ENCODE peak calls at places on chromosomes 16 and 17, in seven cellular contexts. P, S, Y, Q, D, E and G are unnamed samples.

GRCh38 chr16:66378739-66379570 is 12.5 kb downstream of the CDH5 start:
- DNase-seq in E (no peak), D (no peak), S (no peak), Y (no peak), Q (no peak), P (no peak), G (no peak)

GRCh38 chr17:22409160-22409751 is 716.9 kb downstream of the KCNJ18 start:
- DNase-seq in D (no peak), Q (no peak), E (no peak), Y (no peak), P (no peak), S (no peak), G (no peak)

GRCh38 chr16:48432136-48432535 is 46.9 kb upstream of the SIAH1 start:
- DNase-seq in E (peak; percentile 29), P (no peak), D (no peak), Y (no peak), Q (no peak), S (no peak), G (no peak)

GRCh38 chr17:36641877-36642845 is 40.8 kb downstream of the MRM1 start:
- DNase-seq in Y (no peak), S (peak; percentile 25), D (peak; percentile 72), P (no peak), Q (no peak), E (peak; percentile 54), G (no peak)

GRCh38 chr16:29653436-29653835 is 9.6 kb upstream of the SPN start:
- DNase-seq in Y (no peak), E (no peak), Q (no peak), P (no peak), S (no peak), D (no peak), G (no peak)

GRCh38 chr17:50817142-50817751 is 18.1 kb upstream of the WFIKKN2 start:
- DNase-seq in Q (peak; percentile 62), S (peak; percentile 47), D (peak; percentile 70), P (peak; percentile 41), Y (no peak), E (peak; percentile 55), G (peak; percentile 29)

GRCh38 chr17:62165378-62165722 is 100.3 kb upstream of the MED13 start:
- DNase-seq in P (no peak), E (peak; percentile 30), Q (no peak), Y (no peak), D (no peak), S (no peak), G (no peak)

GRCh38 chr17:20173091-20173490 is 163.9 kb downstream of the SPECC1 start:
- DNase-seq in D (no peak), S (no peak), Y (no peak), Q (no peak), E (no peak), P (no peak), G (no peak)

GRCh38 chr17:32551186-32551955 is 64.6 kb downstream of the CDK5R1 start:
- DNase-seq in P (no peak), Y (peak; percentile 43), S (no peak), Q (no peak), E (no peak), D (no peak), G (no peak)

GRCh38 chr16:19696312-19696711 is 21.7 kb downstream of the KNOP1 start:
- DNase-seq in P (peak; percentile 40), E (peak; percentile 92), Y (peak; percentile 49), D (no peak), Q (peak; percentile 53), S (no peak), G (no peak)

GRCh38 chr16:48511071-48511540 is 98.9 kb downstream of the N4BP1 start:
- DNase-seq in Q (no peak), S (no peak), P (no peak), E (no peak), Y (peak; percentile 73), D (no peak), G (no peak)

GRCh38 chr17:74192950-74193781 is 10.3 kb upstream of the RPL38 start:
- DNase-seq in P (peak; percentile 48), Y (no peak), D (no peak), E (peak; percentile 62), S (no peak), Q (no peak), G (no peak)

GRCh38 chr16:46894011-46894672 is 10.0 kb downstream of the GPT2 start:
- DNase-seq in E (no peak), Y (no peak), P (peak; percentile 80), D (no peak), Q (no peak), S (no peak), G (peak; percentile 59)

GRCh38 chr17:76738468-76738850 is 540 bp downstream of the MFSD11 start:
- DNase-seq in P (no peak), D (no peak), Y (no peak), Q (no peak), S (no peak), E (no peak), G (no peak)

GRCh38 chr17:9890124-9890523 is 14.9 kb downstream of the RCVRN start:
- DNase-seq in D (peak; percentile 54), S (peak; percentile 20), E (no peak), P (no peak), Q (no peak), Y (peak; percentile 51), G (no peak)

GRCh38 chr17:59331929-59332889 is 754 bp downstream of the YPEL2 start:
- DNase-seq in E (peak; percentile 51), D (peak; percentile 60), Y (no peak), Q (no peak), P (peak; percentile 65), S (peak; percentile 24), G (peak; percentile 52)

GRCh38 chr17:80930335-80931040 is 61.2 kb upstream of the CHMP6 start:
- DNase-seq in D (no peak), S (no peak), Q (no peak), E (no peak), Y (no peak), P (no peak), G (no peak)

GRCh38 chr17:17722906-17723353 is 41.7 kb downstream of the RAI1 start:
- DNase-seq in D (no peak), Y (no peak), Q (no peak), S (no peak), E (no peak), P (no peak), G (no peak)

GRCh38 chr17:1577186-1577585 is 14.6 kb upstream of the PITPNA start:
- DNase-seq in E (peak; percentile 75), S (no peak), Y (peak; percentile 94), P (peak; percentile 82), D (no peak), Q (no peak), G (peak; percentile 68)

GRCh38 chr16:66036162-66036561 is 330.3 kb upstream of the CDH5 start:
- DNase-seq in Q (no peak), Y (no peak), S (no peak), D (no peak), E (no peak), P (no peak), G (no peak)

GRCh38 chr16:52090080-52090479 is 456.9 kb downstream of the TOX3 start:
- DNase-seq in Q (no peak), Y (no peak), S (no peak), E (no peak), P (no peak), D (no peak), G (no peak)

GRCh38 chr17:31067699-31068184 is 27.0 kb upstream of the NF1 start:
- DNase-seq in Y (peak; percentile 74), Q (no peak), S (no peak), P (no peak), E (no peak), D (no peak), G (no peak)

GRCh38 chr17:40330850-40331470 is 22.0 kb downstream of the RARA start:
- DNase-seq in Y (no peak), S (no peak), P (no peak), Q (no peak), E (no peak), D (no peak), G (no peak)

GRCh38 chr17:74954665-74955421 is 17.7 kb downstream of the HID1 start:
- DNase-seq in S (no peak), P (no peak), Y (no peak), D (no peak), E (no peak), Q (no peak), G (no peak)

GRCh38 chr17:78852709-78853111 is 12.1 kb upstream of the USP36 start:
- DNase-seq in P (no peak), Q (no peak), S (no peak), E (no peak), D (no peak), Y (no peak), G (no peak)

GRCh38 chr16:4859900-4860255 is 12.6 kb downstream of the UBN1 start:
- DNase-seq in P (no peak), Q (no peak), E (no peak), D (no peak), S (no peak), Y (peak; percentile 32), G (no peak)

GRCh38 chr17:76453431-76453743 is 435 bp upstream of the UBE2O start:
- DNase-seq in D (no peak), P (no peak), E (no peak), S (no peak), Y (no peak), Q (no peak), G (no peak)

GRCh38 chr16:57537194-57537505 is 779 bp upstream of the CCDC102A start:
- DNase-seq in Y (no peak), S (no peak), P (no peak), Q (no peak), E (no peak), D (no peak), G (no peak)

GRCh38 chr17:6660765-6661463 is 9.4 kb downstream of the C17orf100 start:
- DNase-seq in Q (no peak), D (no peak), Y (no peak), E (no peak), P (no peak), S (no peak), G (no peak)

GRCh38 chr17:39612291-39612894 is 4.7 kb upstream of the NEUROD2 start:
- DNase-seq in E (no peak), Q (no peak), S (no peak), Y (no peak), D (peak; percentile 4), P (no peak), G (no peak)

GRCh38 chr16:12584488-12585233 is 219.0 kb downstream of the CPPED1 start:
- DNase-seq in E (no peak), P (no peak), Q (no peak), Y (no peak), S (no peak), D (no peak), G (no peak)

GRCh38 chr16:9366048-9366969 is 274.9 kb downstream of the HAPSTR1 start:
- DNase-seq in S (no peak), Q (no peak), Y (no peak), E (no peak), P (no peak), D (no peak), G (no peak)

GRCh38 chr17:64024781-64025731 is 4.6 kb upstream of the ICAM2 start:
- DNase-seq in P (no peak), D (no peak), Y (peak; percentile 24), S (no peak), Q (peak; percentile 44), E (no peak), G (no peak)

GRCh38 chr16:84356591-84357116 is 11.7 kb upstream of the ATP2C2 start:
- DNase-seq in D (no peak), E (peak; percentile 42), Q (no peak), P (peak; percentile 94), S (no peak), Y (peak; percentile 49), G (peak; percentile 82)

GRCh38 chr17:61294777-61295176 is 104.9 kb upstream of the TBX2 start:
- DNase-seq in S (no peak), P (no peak), Q (no peak), D (no peak), Y (no peak), E (no peak), G (no peak)